ENCODE peak calls at places on chromosome 12, in four cellular contexts. G is AG09309, X is HCT116, C is fibroblast of the aortic adventitia. I is an unnamed sample.

GRCh38 chr12:24565300-24565699 is 383.6 kb downstream of the BCAT1 start:
- DNase-seq in G (no peak), X (no peak), C (no peak), I (no peak)

GRCh38 chr12:17577405-17577804 is 512.6 kb downstream of the RERGL start:
- DNase-seq in X (no peak), C (no peak), G (no peak), I (no peak)

GRCh38 chr12:89556976-89557375 is 31.1 kb upstream of the POC1B start:
- DNase-seq in G (no peak), C (peak; percentile 13), X (peak; percentile 45), I (no peak)

GRCh38 chr12:68792952-68793351 is 15.0 kb upstream of the MDM2 start:
- DNase-seq in X (peak; percentile 59), C (no peak), G (no peak), I (no peak)

GRCh38 chr12:70271025-70271424 is 27.8 kb downstream of the CNOT2 start:
- DNase-seq in C (no peak), X (no peak), G (no peak), I (no peak)

GRCh38 chr12:124231980-124232653 is 62.8 kb upstream of the RFLNA start:
- DNase-seq in X (no peak), G (no peak), C (no peak), I (no peak)

GRCh38 chr12:25328082-25328712 is 77.5 kb upstream of the KRAS start:
- DNase-seq in X (no peak), G (no peak), C (peak; percentile 26), I (no peak)

GRCh38 chr12:51823875-51824565 is 24.5 kb downstream of the FIGNL2 start:
- DNase-seq in X (peak; percentile 59), C (peak; percentile 78), G (peak; percentile 43), I (peak; percentile 24)

GRCh38 chr12:132484891-132485441 is 5.0 kb upstream of the FBRSL1 start:
- DNase-seq in C (no peak), X (no peak), G (no peak), I (no peak)

GRCh38 chr12:55629058-55629841 is 7.4 kb upstream of the OR10P1 start:
- DNase-seq in C (no peak), X (no peak), G (no peak), I (no peak)

GRCh38 chr12:123893276-123893675 is 79.4 kb downstream of the CCDC92 start:
- DNase-seq in G (no peak), C (no peak), X (no peak), I (no peak)

GRCh38 chr12:102394200-102394599 is 86.2 kb downstream of the IGF1 start:
- DNase-seq in C (no peak), G (no peak), X (no peak), I (no peak)

GRCh38 chr12:49803693-49804450 is 24.3 kb downstream of the NCKAP5L start:
- DNase-seq in G (no peak), X (no peak), C (no peak), I (no peak)

GRCh38 chr12:121637231-121637914 is 11.0 kb downstream of the ORAI1 start:
- DNase-seq in X (no peak), G (no peak), C (no peak), I (no peak)

GRCh38 chr12:29253916-29254625 is 105.0 kb downstream of the FAR2 start:
- DNase-seq in G (no peak), C (no peak), X (no peak), I (no peak)

GRCh38 chr12:59695379-59695778 is 99.5 kb downstream of the SLC16A7 start:
- DNase-seq in C (peak; percentile 72), G (peak; percentile 17), X (no peak), I (no peak)

GRCh38 chr12:62313727-62314380 is 53.6 kb downstream of the USP15 start:
- DNase-seq in G (no peak), X (no peak), C (no peak), I (no peak)

GRCh38 chr12:81570234-81570633 is 188.9 kb downstream of the PPFIA2 start:
- DNase-seq in G (no peak), X (no peak), C (no peak), I (no peak)

GRCh38 chr12:49296034-49296835 is 1.3 kb downstream of the PRPH start:
- DNase-seq in C (peak; percentile 28), X (no peak), G (no peak), I (no peak)

GRCh38 chr12:70741266-70741665 is 104.0 kb upstream of the PTPRB start:
- DNase-seq in G (no peak), X (no peak), C (no peak), I (no peak)

GRCh38 chr12:72622556-72622955 is 350.4 kb downstream of the TRHDE start:
- DNase-seq in C (no peak), X (no peak), G (no peak), I (no peak)

GRCh38 chr12:5171701-5172100 is 128.0 kb downstream of the KCNA5 start:
- DNase-seq in X (peak; percentile 23), C (peak; percentile 50), G (peak; percentile 34), I (peak; percentile 47)

GRCh38 chr12:108307006-108307405 is 32.1 kb downstream of the CMKLR1 start:
- DNase-seq in X (no peak), C (peak; percentile 4), G (peak; percentile 98), I (no peak)

GRCh38 chr12:103751600-103751999 is 89.4 kb downstream of the NT5DC3 start:
- DNase-seq in X (no peak), G (no peak), C (peak; percentile 56), I (no peak)

GRCh38 chr12:64679487-64679983 is 69.2 kb downstream of the RASSF3 start:
- DNase-seq in X (peak; percentile 74), C (peak; percentile 83), G (no peak), I (no peak)

GRCh38 chr12:123897221-123897620 is 75.4 kb downstream of the CCDC92 start:
- DNase-seq in C (peak; percentile 71), X (peak; percentile 39), G (peak; percentile 61), I (peak; percentile 55)

GRCh38 chr12:27261866-27262265 is 17.8 kb downstream of the STK38L start:
- DNase-seq in G (no peak), X (no peak), C (no peak), I (no peak)

GRCh38 chr12:126198516-126198915 is 1133.3 kb downstream of the AACS start:
- DNase-seq in C (no peak), X (no peak), G (no peak), I (no peak)

GRCh38 chr12:127773520-127773919 is 493.4 kb upstream of the TMEM132C start:
- DNase-seq in C (no peak), X (no peak), G (no peak), I (no peak)

GRCh38 chr12:121295746-121296617 is 527 bp downstream of the CAMKK2 start:
- DNase-seq in C (no peak), X (no peak), G (no peak), I (no peak)

GRCh38 chr12:40697566-40698257 is 5.5 kb downstream of the CNTN1 start:
- DNase-seq in X (no peak), G (no peak), C (no peak), I (no peak)

GRCh38 chr12:127284870-127285431 is 982.0 kb upstream of the TMEM132C start:
- DNase-seq in C (peak; percentile 98), X (no peak), G (peak; percentile 99), I (peak; percentile 55)

GRCh38 chr12:49621651-49622500 is 1.5 kb upstream of the PRPF40B start:
- DNase-seq in X (no peak), G (no peak), C (no peak), I (no peak)

I was measured in AG04450.